ENCODE peak calls at places on chromosomes 16 and 17, in nine cellular contexts. One of them, this sample, is unnamed.

GRCh38 chr17:27733771-27734170 is 66.6 kb downstream of the NOS2 start:
- DNase-seq in NCI-H2171 treated with DMSO at 0.1 percent for 48 hours: no peak
- DNase-seq in fibroblast of lung: no peak
- DNase-seq in activated CD8-positive, alpha-beta T cell treated with anti-CD3 and anti-CD28 coated beads, Interleukin-2, amount 10 ng/mL, durations not matched to agents 7 days and 5 days: no peak
- DNase-seq in GM23248: peak
- DNase-seq in cardiac muscle cell: no peak
- DNase-seq in NCI-H524: no peak
- DNase-seq in head of caudate nucleus: no peak
- DNase-seq in C1 segment of cervical spinal cord: no peak
- DNase-seq in this sample: no peak

GRCh38 chr17:16466407-16466806 is 25.6 kb downstream of the LRRC75A start:
- DNase-seq in C1 segment of cervical spinal cord: no peak
- DNase-seq in fibroblast of lung: no peak
- DNase-seq in head of caudate nucleus: no peak
- DNase-seq in activated CD8-positive, alpha-beta T cell treated with anti-CD3 and anti-CD28 coated beads, Interleukin-2, amount 10 ng/mL, durations not matched to agents 7 days and 5 days: no peak
- DNase-seq in NCI-H2171 treated with DMSO at 0.1 percent for 48 hours: no peak
- DNase-seq in GM23248: no peak
- DNase-seq in cardiac muscle cell: no peak
- DNase-seq in NCI-H524: no peak
- DNase-seq in this sample: no peak

GRCh38 chr17:39627170-39627716 is 491 bp downstream of the PPP1R1B start:
- DNase-seq in cardiac muscle cell: no peak
- DNase-seq in fibroblast of lung: no peak
- DNase-seq in activated CD8-positive, alpha-beta T cell treated with anti-CD3 and anti-CD28 coated beads, Interleukin-2, amount 10 ng/mL, durations not matched to agents 7 days and 5 days: no peak
- DNase-seq in NCI-H524: no peak
- DNase-seq in GM23248: no peak
- DNase-seq in NCI-H2171 treated with DMSO at 0.1 percent for 48 hours: no peak
- DNase-seq in C1 segment of cervical spinal cord: no peak
- DNase-seq in head of caudate nucleus: no peak
- DNase-seq in this sample: no peak

GRCh38 chr16:29148867-29149272 is 164.0 kb downstream of the LAT start:
- DNase-seq in C1 segment of cervical spinal cord: no peak
- DNase-seq in head of caudate nucleus: no peak
- DNase-seq in activated CD8-positive, alpha-beta T cell treated with anti-CD3 and anti-CD28 coated beads, Interleukin-2, amount 10 ng/mL, durations not matched to agents 7 days and 5 days: peak
- DNase-seq in NCI-H2171 treated with DMSO at 0.1 percent for 48 hours: no peak
- DNase-seq in fibroblast of lung: no peak
- DNase-seq in cardiac muscle cell: no peak
- DNase-seq in NCI-H524: no peak
- DNase-seq in GM23248: no peak
- DNase-seq in this sample: no peak

GRCh38 chr16:88456356-88457292 is 3.5 kb downstream of the ZFPM1 start:
- DNase-seq in GM23248: no peak
- DNase-seq in head of caudate nucleus: no peak
- DNase-seq in NCI-H524: no peak
- DNase-seq in C1 segment of cervical spinal cord: no peak
- DNase-seq in NCI-H2171 treated with DMSO at 0.1 percent for 48 hours: peak
- DNase-seq in cardiac muscle cell: no peak
- DNase-seq in fibroblast of lung: no peak
- DNase-seq in activated CD8-positive, alpha-beta T cell treated with anti-CD3 and anti-CD28 coated beads, Interleukin-2, amount 10 ng/mL, durations not matched to agents 7 days and 5 days: peak
- DNase-seq in this sample: peak

GRCh38 chr17:37608369-37609169 is 649 bp downstream of the SYNRG start:
- DNase-seq in C1 segment of cervical spinal cord: no peak
- DNase-seq in GM23248: peak
- DNase-seq in activated CD8-positive, alpha-beta T cell treated with anti-CD3 and anti-CD28 coated beads, Interleukin-2, amount 10 ng/mL, durations not matched to agents 7 days and 5 days: peak
- DNase-seq in NCI-H2171 treated with DMSO at 0.1 percent for 48 hours: peak
- DNase-seq in NCI-H524: peak
- DNase-seq in head of caudate nucleus: no peak
- DNase-seq in fibroblast of lung: peak
- DNase-seq in cardiac muscle cell: peak
- DNase-seq in this sample: peak

GRCh38 chr16:20997147-20997546 is 96.6 kb downstream of the LYRM1 start:
- DNase-seq in cardiac muscle cell: no peak
- DNase-seq in head of caudate nucleus: no peak
- DNase-seq in NCI-H2171 treated with DMSO at 0.1 percent for 48 hours: no peak
- DNase-seq in GM23248: no peak
- DNase-seq in fibroblast of lung: no peak
- DNase-seq in activated CD8-positive, alpha-beta T cell treated with anti-CD3 and anti-CD28 coated beads, Interleukin-2, amount 10 ng/mL, durations not matched to agents 7 days and 5 days: no peak
- DNase-seq in C1 segment of cervical spinal cord: no peak
- DNase-seq in NCI-H524: no peak
- DNase-seq in this sample: no peak

GRCh38 chr16:31476305-31477219 is 4.6 kb downstream of the TGFB1I1 start:
- DNase-seq in NCI-H2171 treated with DMSO at 0.1 percent for 48 hours: no peak
- DNase-seq in NCI-H524: no peak
- DNase-seq in activated CD8-positive, alpha-beta T cell treated with anti-CD3 and anti-CD28 coated beads, Interleukin-2, amount 10 ng/mL, durations not matched to agents 7 days and 5 days: peak
- DNase-seq in cardiac muscle cell: no peak
- DNase-seq in C1 segment of cervical spinal cord: no peak
- DNase-seq in head of caudate nucleus: peak
- DNase-seq in GM23248: no peak
- DNase-seq in fibroblast of lung: no peak
- DNase-seq in this sample: peak

GRCh38 chr16:80355335-80355734 is 185.5 kb upstream of the DYNLRB2 start:
- DNase-seq in C1 segment of cervical spinal cord: no peak
- DNase-seq in NCI-H2171 treated with DMSO at 0.1 percent for 48 hours: no peak
- DNase-seq in fibroblast of lung: no peak
- DNase-seq in NCI-H524: no peak
- DNase-seq in cardiac muscle cell: no peak
- DNase-seq in activated CD8-positive, alpha-beta T cell treated with anti-CD3 and anti-CD28 coated beads, Interleukin-2, amount 10 ng/mL, durations not matched to agents 7 days and 5 days: no peak
- DNase-seq in head of caudate nucleus: no peak
- DNase-seq in GM23248: no peak
- DNase-seq in this sample: no peak

GRCh38 chr16:57023541-57024249 is 34.3 kb downstream of the NLRC5 start:
- DNase-seq in head of caudate nucleus: no peak
- DNase-seq in NCI-H524: no peak
- DNase-seq in activated CD8-positive, alpha-beta T cell treated with anti-CD3 and anti-CD28 coated beads, Interleukin-2, amount 10 ng/mL, durations not matched to agents 7 days and 5 days: peak
- DNase-seq in NCI-H2171 treated with DMSO at 0.1 percent for 48 hours: no peak
- DNase-seq in C1 segment of cervical spinal cord: no peak
- DNase-seq in GM23248: no peak
- DNase-seq in cardiac muscle cell: no peak
- DNase-seq in fibroblast of lung: no peak
- DNase-seq in this sample: no peak

GRCh38 chr16:85821441-85821901 is 22.0 kb downstream of the COX4I1 start:
- DNase-seq in cardiac muscle cell: peak
- DNase-seq in activated CD8-positive, alpha-beta T cell treated with anti-CD3 and anti-CD28 coated beads, Interleukin-2, amount 10 ng/mL, durations not matched to agents 7 days and 5 days: peak
- DNase-seq in GM23248: peak
- DNase-seq in NCI-H2171 treated with DMSO at 0.1 percent for 48 hours: peak
- DNase-seq in fibroblast of lung: peak
- DNase-seq in head of caudate nucleus: peak
- DNase-seq in C1 segment of cervical spinal cord: peak
- DNase-seq in NCI-H524: peak
- DNase-seq in this sample: peak

GRCh38 chr16:73743665-73744496 is 552.7 kb upstream of the PSMD7 start:
- DNase-seq in C1 segment of cervical spinal cord: no peak
- DNase-seq in GM23248: no peak
- DNase-seq in cardiac muscle cell: no peak
- DNase-seq in NCI-H524: no peak
- DNase-seq in fibroblast of lung: no peak
- DNase-seq in head of caudate nucleus: peak
- DNase-seq in NCI-H2171 treated with DMSO at 0.1 percent for 48 hours: no peak
- DNase-seq in activated CD8-positive, alpha-beta T cell treated with anti-CD3 and anti-CD28 coated beads, Interleukin-2, amount 10 ng/mL, durations not matched to agents 7 days and 5 days: no peak
- DNase-seq in this sample: no peak

GRCh38 chr17:79815836-79816371 is 19.0 kb upstream of the CBX8 start:
- DNase-seq in head of caudate nucleus: no peak
- DNase-seq in C1 segment of cervical spinal cord: no peak
- DNase-seq in NCI-H2171 treated with DMSO at 0.1 percent for 48 hours: no peak
- DNase-seq in NCI-H524: no peak
- DNase-seq in fibroblast of lung: no peak
- DNase-seq in cardiac muscle cell: no peak
- DNase-seq in GM23248: no peak
- DNase-seq in activated CD8-positive, alpha-beta T cell treated with anti-CD3 and anti-CD28 coated beads, Interleukin-2, amount 10 ng/mL, durations not matched to agents 7 days and 5 days: no peak
- DNase-seq in this sample: no peak